ENCODE peak calls at places on chromosomes 12 and 14, in eight cellular contexts. One of them, this sample, is unnamed.

GRCh38 chr12:113896841-113897240 is 69.3 kb downstream of the RBM19 start:
- DNase-seq in HL-60: no peak
- DNase-seq in astrocyte: no peak
- DNase-seq in colonic mucosa: no peak
- DNase-seq in fibroblast of mammary gland: no peak
- DNase-seq in neural crest cell: no peak
- DNase-seq in K562: no peak
- DNase-seq in lower leg skin: no peak
- DNase-seq in this sample: no peak

GRCh38 chr12:122116707-122117535 is 38.4 kb downstream of the MLXIP start:
- DNase-seq in HL-60: no peak
- DNase-seq in fibroblast of mammary gland: no peak
- DNase-seq in neural crest cell: no peak
- DNase-seq in K562: no peak
- DNase-seq in colonic mucosa: peak; percentile 81
- DNase-seq in astrocyte: no peak
- DNase-seq in lower leg skin: no peak
- DNase-seq in this sample: no peak

GRCh38 chr14:56102901-56103409 is 15.3 kb upstream of the PELI2 start:
- DNase-seq in K562: no peak
- DNase-seq in astrocyte: no peak
- DNase-seq in colonic mucosa: no peak
- DNase-seq in HL-60: no peak
- DNase-seq in neural crest cell: no peak
- DNase-seq in fibroblast of mammary gland: no peak
- DNase-seq in lower leg skin: no peak
- DNase-seq in this sample: no peak

GRCh38 chr12:89015419-89015818 is 336.9 kb downstream of the DUSP6 start:
- DNase-seq in fibroblast of mammary gland: no peak
- DNase-seq in K562: no peak
- DNase-seq in astrocyte: no peak
- DNase-seq in lower leg skin: no peak
- DNase-seq in neural crest cell: no peak
- DNase-seq in HL-60: no peak
- DNase-seq in colonic mucosa: no peak
- DNase-seq in this sample: no peak

GRCh38 chr14:58697927-58698641 is 60.3 kb downstream of the DACT1 start:
- DNase-seq in neural crest cell: no peak
- DNase-seq in fibroblast of mammary gland: no peak
- DNase-seq in K562: no peak
- DNase-seq in colonic mucosa: peak; percentile 42
- DNase-seq in lower leg skin: no peak
- DNase-seq in HL-60: no peak
- DNase-seq in astrocyte: no peak
- DNase-seq in this sample: no peak

GRCh38 chr12:98498635-98499034 is 16.8 kb upstream of the TMPO start:
- DNase-seq in fibroblast of mammary gland: no peak
- DNase-seq in astrocyte: no peak
- DNase-seq in K562: no peak
- DNase-seq in colonic mucosa: no peak
- DNase-seq in neural crest cell: no peak
- DNase-seq in HL-60: no peak
- DNase-seq in lower leg skin: no peak
- DNase-seq in this sample: no peak

GRCh38 chr12:44490181-44490580 is 385.9 kb downstream of the NELL2 start:
- DNase-seq in K562: no peak
- DNase-seq in fibroblast of mammary gland: no peak
- DNase-seq in neural crest cell: no peak
- DNase-seq in lower leg skin: no peak
- DNase-seq in astrocyte: no peak
- DNase-seq in HL-60: no peak
- DNase-seq in colonic mucosa: no peak
- DNase-seq in this sample: no peak

GRCh38 chr12:116137318-116137717 is 140.2 kb downstream of the MED13L start:
- DNase-seq in astrocyte: no peak
- DNase-seq in HL-60: no peak
- DNase-seq in lower leg skin: no peak
- DNase-seq in fibroblast of mammary gland: no peak
- DNase-seq in K562: no peak
- DNase-seq in colonic mucosa: no peak
- DNase-seq in neural crest cell: no peak
- DNase-seq in this sample: no peak

GRCh38 chr14:25034803-25035681 is 14.9 kb downstream of the STXBP6 start:
- DNase-seq in neural crest cell: no peak
- DNase-seq in astrocyte: no peak
- DNase-seq in K562: no peak
- DNase-seq in lower leg skin: no peak
- DNase-seq in fibroblast of mammary gland: no peak
- DNase-seq in HL-60: no peak
- DNase-seq in colonic mucosa: peak; percentile 74
- DNase-seq in this sample: no peak

GRCh38 chr12:13104403-13104802 is 936 bp upstream of the GSG1 start:
- DNase-seq in colonic mucosa: no peak
- DNase-seq in K562: no peak
- DNase-seq in astrocyte: no peak
- DNase-seq in lower leg skin: no peak
- DNase-seq in HL-60: no peak
- DNase-seq in fibroblast of mammary gland: no peak
- DNase-seq in neural crest cell: no peak
- DNase-seq in this sample: no peak

GRCh38 chr14:91400696-91401095 is 16.9 kb downstream of the CCDC88C start:
- DNase-seq in astrocyte: peak; percentile 34
- DNase-seq in lower leg skin: no peak
- DNase-seq in fibroblast of mammary gland: peak; percentile 23
- DNase-seq in colonic mucosa: no peak
- DNase-seq in neural crest cell: no peak
- DNase-seq in K562: no peak
- DNase-seq in HL-60: no peak
- DNase-seq in this sample: no peak

GRCh38 chr12:41188058-41188840 is at the start of gene PDZRN4:
- DNase-seq in neural crest cell: peak; percentile 38
- DNase-seq in HL-60: no peak
- DNase-seq in fibroblast of mammary gland: no peak
- DNase-seq in astrocyte: no peak
- DNase-seq in lower leg skin: no peak
- DNase-seq in colonic mucosa: no peak
- DNase-seq in K562: no peak
- DNase-seq in this sample: no peak

GRCh38 chr14:96245710-96246534 is 10.1 kb upstream of the BDKRB1 start:
- DNase-seq in fibroblast of mammary gland: peak; percentile 82
- DNase-seq in lower leg skin: no peak
- DNase-seq in neural crest cell: no peak
- DNase-seq in K562: no peak
- DNase-seq in colonic mucosa: no peak
- DNase-seq in astrocyte: peak; percentile 84
- DNase-seq in HL-60: no peak
- DNase-seq in this sample: no peak

GRCh38 chr12:132494294-132495164 is 4.6 kb downstream of the FBRSL1 start:
- DNase-seq in HL-60: peak; percentile 86
- DNase-seq in K562: peak; percentile 63
- DNase-seq in colonic mucosa: no peak
- DNase-seq in neural crest cell: no peak
- DNase-seq in fibroblast of mammary gland: no peak
- DNase-seq in astrocyte: no peak
- DNase-seq in lower leg skin: no peak
- DNase-seq in this sample: no peak

DNA sequence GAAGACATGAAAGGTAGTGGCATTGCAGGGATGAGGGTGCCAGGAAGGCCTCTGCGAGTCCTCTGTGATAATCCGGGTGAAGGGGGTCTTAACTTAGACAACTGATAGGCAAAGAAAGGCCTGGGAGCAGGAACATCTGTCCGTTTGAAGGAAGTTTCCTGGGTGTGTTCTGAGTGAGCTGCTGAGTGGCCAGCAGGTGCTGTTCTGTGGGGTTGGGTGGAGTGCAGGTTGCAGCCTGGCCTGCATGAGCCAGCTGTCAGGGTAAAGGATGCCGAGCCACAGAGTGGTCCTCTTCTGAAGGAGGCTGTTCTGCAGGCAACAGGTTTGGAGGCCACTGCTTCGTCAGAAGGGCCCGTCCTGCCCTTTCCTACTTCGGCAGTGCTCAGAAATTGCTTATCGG is 118.7 kb downstream of the CHST11 start:
- DNase-seq in astrocyte: no peak
- DNase-seq in lower leg skin: no peak
- DNase-seq in neural crest cell: no peak
- DNase-seq in fibroblast of mammary gland: no peak
- DNase-seq in colonic mucosa: no peak
- DNase-seq in HL-60: no peak
- DNase-seq in K562: no peak
- DNase-seq in this sample: no peak
- TF ChIP-seq CTCF in astrocyte: no peak
- TF ChIP-seq CTCF in lower leg skin: no peak
- TF ChIP-seq CTCF in neural crest cell: no peak
- TF ChIP-seq CTCF in fibroblast of mammary gland: no peak
- TF ChIP-seq CTCF in colonic mucosa: no peak
- TF ChIP-seq CTCF in HL-60: no peak
- TF ChIP-seq CTCF in K562: no peak
- TF ChIP-seq CTCF in this sample: no peak

DNA sequence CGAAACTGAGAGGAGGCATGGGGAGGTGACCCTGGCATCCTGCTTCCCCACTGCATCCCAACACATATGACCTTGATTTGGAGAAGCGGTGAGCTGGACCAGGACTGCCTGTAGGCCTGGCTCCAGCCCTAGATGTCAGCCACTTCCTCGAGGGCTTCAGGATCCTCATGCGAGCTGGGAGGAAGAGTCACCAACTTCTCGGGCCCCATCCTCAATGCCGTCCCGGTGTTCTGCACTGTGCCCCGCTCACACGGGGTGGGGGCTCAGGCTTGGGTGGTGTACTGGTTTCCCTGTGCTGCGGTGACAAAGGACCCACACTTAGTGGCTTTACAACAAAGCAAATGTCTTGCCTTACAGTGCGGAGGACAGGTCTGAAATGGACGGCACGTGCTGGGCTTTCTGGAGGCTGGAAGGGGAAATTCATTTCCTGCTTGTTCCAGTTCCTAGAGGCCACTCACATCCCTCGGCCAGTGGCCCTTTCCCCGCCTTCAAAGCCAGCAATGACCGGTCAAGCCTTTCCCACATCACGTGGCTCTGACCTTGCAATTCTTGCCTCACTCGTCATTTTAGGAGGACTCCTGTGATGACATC is 298.1 kb upstream of the RTL1 start:
- DNase-seq in colonic mucosa: no peak
- DNase-seq in neural crest cell: no peak
- DNase-seq in K562: no peak
- DNase-seq in astrocyte: no peak
- DNase-seq in lower leg skin: no peak
- DNase-seq in HL-60: no peak
- DNase-seq in fibroblast of mammary gland: no peak
- DNase-seq in this sample: no peak
- TF ChIP-seq CTCF in colonic mucosa: no peak
- TF ChIP-seq CTCF in neural crest cell: no peak
- TF ChIP-seq CTCF in K562: no peak
- TF ChIP-seq CTCF in astrocyte: no peak
- TF ChIP-seq CTCF in lower leg skin: no peak
- TF ChIP-seq CTCF in HL-60: no peak
- TF ChIP-seq CTCF in fibroblast of mammary gland: no peak
- TF ChIP-seq CTCF in this sample: no peak

GRCh38 chr12:15928870-15929571 is 17.9 kb downstream of the DERA start:
- DNase-seq in colonic mucosa: no peak
- DNase-seq in fibroblast of mammary gland: no peak
- DNase-seq in astrocyte: no peak
- DNase-seq in HL-60: no peak
- DNase-seq in K562: no peak
- DNase-seq in lower leg skin: no peak
- DNase-seq in neural crest cell: no peak
- DNase-seq in this sample: no peak

GRCh38 chr12:15928345-15928744 is 17.2 kb downstream of the DERA start:
- DNase-seq in K562: no peak
- DNase-seq in colonic mucosa: no peak
- DNase-seq in lower leg skin: no peak
- DNase-seq in astrocyte: peak; percentile 96
- DNase-seq in fibroblast of mammary gland: peak; percentile 87
- DNase-seq in HL-60: no peak
- DNase-seq in neural crest cell: no peak
- DNase-seq in this sample: no peak

GRCh38 chr12:15932975-15933374 is 21.8 kb downstream of the DERA start:
- DNase-seq in fibroblast of mammary gland: no peak
- DNase-seq in K562: no peak
- DNase-seq in lower leg skin: no peak
- DNase-seq in astrocyte: no peak
- DNase-seq in HL-60: no peak
- DNase-seq in neural crest cell: no peak
- DNase-seq in colonic mucosa: no peak
- DNase-seq in this sample: no peak

GRCh38 chr12:15933751-15934150 is 22.6 kb downstream of the DERA start:
- DNase-seq in K562: no peak
- DNase-seq in fibroblast of mammary gland: no peak
- DNase-seq in neural crest cell: no peak
- DNase-seq in HL-60: no peak
- DNase-seq in lower leg skin: no peak
- DNase-seq in colonic mucosa: no peak
- DNase-seq in astrocyte: peak; percentile 76
- DNase-seq in this sample: no peak

DNA sequence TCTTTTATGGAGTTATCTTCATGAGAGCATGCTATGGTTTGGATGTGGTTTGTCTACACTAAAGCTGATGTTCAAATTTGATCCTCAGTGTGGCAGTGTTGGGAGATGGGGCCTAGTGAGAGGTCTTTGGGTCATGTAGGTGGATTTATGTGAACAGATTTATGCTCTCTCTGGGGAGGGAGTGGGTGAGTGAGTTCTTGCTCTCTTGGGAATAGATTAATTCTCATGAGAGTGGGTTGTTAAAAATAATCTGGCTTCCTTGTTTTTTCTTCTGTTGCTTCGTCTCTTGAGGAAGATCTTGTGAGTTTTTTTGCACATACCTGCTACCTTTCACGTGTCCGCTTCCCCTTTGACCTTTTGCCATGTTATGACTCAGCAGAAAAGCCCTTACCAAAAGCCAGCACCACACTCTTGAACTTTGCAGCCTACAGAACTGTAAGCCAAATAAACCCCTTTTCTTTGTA is 20.5 kb downstream of the DERA start:
- DNase-seq in lower leg skin: no peak
- DNase-seq in astrocyte: no peak
- DNase-seq in HL-60: no peak
- DNase-seq in neural crest cell: no peak
- DNase-seq in K562: no peak
- DNase-seq in colonic mucosa: no peak
- DNase-seq in fibroblast of mammary gland: peak; percentile 44
- DNase-seq in this sample: no peak
- TF ChIP-seq CTCF in lower leg skin: no peak
- TF ChIP-seq CTCF in astrocyte: no peak
- TF ChIP-seq CTCF in HL-60: no peak
- TF ChIP-seq CTCF in neural crest cell: peak; percentile 7
- TF ChIP-seq CTCF in K562: no peak
- TF ChIP-seq CTCF in colonic mucosa: no peak
- TF ChIP-seq CTCF in fibroblast of mammary gland: peak; percentile 14
- TF ChIP-seq CTCF in this sample: no peak

DNA sequence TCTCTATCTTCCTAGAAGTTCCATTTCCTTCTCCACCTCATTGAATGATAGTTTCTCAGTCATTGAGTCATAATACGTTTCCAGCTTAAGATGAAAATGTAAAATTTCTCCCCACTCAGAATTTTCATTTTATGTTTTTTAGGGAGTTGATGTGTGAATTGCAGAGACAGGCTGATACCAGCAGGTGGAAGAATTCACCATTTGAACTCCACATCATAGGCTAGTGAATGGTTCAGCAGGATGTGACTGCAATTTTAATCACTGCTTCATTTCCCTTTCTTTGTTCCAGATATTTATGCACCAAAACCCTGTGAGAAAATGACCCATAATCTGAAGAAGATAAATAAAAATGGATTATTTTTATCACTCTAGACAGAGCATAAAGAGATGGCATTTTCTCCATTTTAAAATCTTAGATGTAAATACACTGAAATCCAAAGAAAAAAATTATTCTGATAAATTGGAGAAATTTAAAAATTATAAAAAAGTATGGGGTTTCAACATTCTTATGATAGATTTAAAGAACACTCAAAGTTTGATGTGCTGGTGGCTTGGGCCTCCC is 10.6 kb upstream of the PYGL start:
- DNase-seq in HL-60: peak; percentile 40
- DNase-seq in K562: no peak
- DNase-seq in lower leg skin: no peak
- DNase-seq in colonic mucosa: no peak
- DNase-seq in fibroblast of mammary gland: peak; percentile 81
- DNase-seq in astrocyte: peak; percentile 48
- DNase-seq in neural crest cell: no peak
- DNase-seq in this sample: no peak
- TF ChIP-seq CTCF in HL-60: peak; percentile 22
- TF ChIP-seq CTCF in K562: peak; percentile 29
- TF ChIP-seq CTCF in lower leg skin: no peak
- TF ChIP-seq CTCF in colonic mucosa: peak; percentile 49
- TF ChIP-seq CTCF in fibroblast of mammary gland: peak; percentile 78
- TF ChIP-seq CTCF in astrocyte: peak; percentile 69
- TF ChIP-seq CTCF in neural crest cell: peak; percentile 73
- TF ChIP-seq CTCF in this sample: no peak